ENCODE peak calls at places on chromosomes 13 and 19, in seven cellular contexts. U is breast epithelium, L is stomach, I is transverse colon, V is sigmoid colon, S is prostate gland, O is GM12878. P is an unnamed sample. For H3K27me3, the result is how much of the 10 kb centered on the place peaks cover.

GRCh38 chr13:73372691-73373627 is 314.2 kb downstream of the KLF5 start:
- DNase-seq in U (no peak), L (no peak), I (no peak), V (no peak), S (no peak), O (no peak), P (no peak)

GRCh38 chr19:54164369-54165068 is 5.0 kb upstream of the LENG1 start:
- DNase-seq in U (no peak), L (peak), I (peak), V (peak), S (peak), O (no peak), P (peak)

GRCh38 chr13:105630411-105630810 is 905.1 kb downstream of the EFNB2 start:
- DNase-seq in U (no peak), L (no peak), I (no peak), V (no peak), S (no peak), O (no peak), P (no peak)

GRCh38 chr19:460877-461609 is at the start of gene SHC2:
- DNase-seq in U (no peak), L (peak), I (peak), V (peak), S (peak), O (no peak), P (peak)

GRCh38 chr13:60363288-60363687 is 33.7 kb upstream of the TDRD3 start:
- DNase-seq in U (no peak), L (no peak), I (no peak), V (no peak), S (no peak), O (no peak), P (no peak)

GRCh38 chr13:108176685-108177274 is 38.6 kb downstream of the LIG4 start:
- DNase-seq in U (no peak), L (peak), I (peak), V (no peak), S (no peak), O (no peak), P (no peak)

GRCh38 chr13:67736646-67737420 is 506.7 kb upstream of the PCDH9 start:
- DNase-seq in U (no peak), L (no peak), I (no peak), V (no peak), S (no peak), O (no peak), P (no peak)

GRCh38 chr13:33279898-33280549 is 5.5 kb downstream of the STARD13 start:
- DNase-seq in U (no peak), L (no peak), I (no peak), V (no peak), S (peak), O (no peak), P (no peak)

GRCh38 chr13:114321256-114321655 is 7.0 kb downstream of the CHAMP1 start:
- DNase-seq in U (no peak), L (no peak), I (no peak), V (no peak), S (no peak), O (no peak), P (no peak)

GRCh38 chr19:6997679-6998445 is 23.4 kb downstream of the MBD3L2B start:
- DNase-seq in U (no peak), L (no peak), I (no peak), V (no peak), S (no peak), O (no peak), P (no peak)

GRCh38 chr19:6995054-6995453 is 26.2 kb downstream of the MBD3L2B start:
- DNase-seq in U (no peak), L (no peak), I (no peak), V (no peak), S (no peak), O (no peak), P (no peak)

GRCh38 chr19:6999938-7000732 is 21.1 kb downstream of the MBD3L2B start:
- DNase-seq in U (no peak), L (no peak), I (no peak), V (no peak), S (no peak), O (no peak), P (no peak)

GRCh38 chr19:7000816-7001215 is 20.4 kb downstream of the MBD3L2B start:
- DNase-seq in U (no peak), L (no peak), I (no peak), V (no peak), S (no peak), O (no peak), P (no peak)

DNA sequence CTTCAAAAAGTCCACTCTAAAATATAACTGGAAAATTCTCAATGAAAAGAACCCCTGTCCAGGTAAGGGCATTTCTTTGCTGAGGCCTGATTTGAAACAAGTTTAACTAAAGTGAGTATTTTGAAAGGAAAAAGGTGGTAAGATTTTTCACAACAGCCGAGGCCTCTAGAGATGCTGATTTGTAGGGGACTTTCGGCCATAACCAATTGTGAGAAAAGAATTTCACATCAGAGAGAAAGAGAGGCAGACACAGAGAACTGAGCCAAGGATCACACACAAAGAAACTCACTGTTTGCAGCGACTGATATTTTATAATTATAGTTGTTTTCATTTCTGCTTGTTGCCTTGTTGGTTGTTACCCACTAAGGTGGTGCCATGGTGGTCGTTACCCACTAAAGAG is 24.4 kb downstream of the MBD3L2B start:
- DNase-seq in U (no peak), L (no peak), I (no peak), V (no peak), S (no peak), O (no peak), P (no peak)
- TF ChIP-seq POLR2AphosphoS5 in U (no peak), L (no peak), I (no peak), V (no peak), S (no peak), O (no peak), P (no peak)

DNA sequence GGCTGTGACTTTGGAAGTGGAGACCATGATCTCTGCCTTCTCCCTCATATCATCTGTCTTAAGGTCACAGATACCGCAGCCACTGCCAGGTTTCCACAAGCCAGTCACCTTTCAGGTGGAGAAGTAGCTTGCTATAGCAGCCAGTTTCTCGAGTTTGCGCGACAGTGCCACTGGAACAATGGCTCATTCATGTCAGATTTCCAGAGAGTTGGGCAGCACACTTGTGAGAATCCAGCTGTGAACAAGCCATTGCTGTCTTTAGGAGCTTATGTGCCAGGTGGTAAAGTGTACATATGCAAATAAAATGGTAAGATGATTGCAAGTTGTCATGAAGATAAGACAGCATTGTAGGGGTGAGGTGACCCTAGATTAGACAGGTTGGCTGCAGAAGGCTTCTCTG is 22.3 kb downstream of the GARRE1 start:
- DNase-seq in U (no peak), L (no peak), I (no peak), V (no peak), S (no peak), O (no peak), P (no peak)
- TF ChIP-seq POLR2A in U (no peak), L (no peak), I (no peak), V (no peak), S (no peak), O (no peak), P (no peak)

GRCh38 chr13:112054616-112055015 is 12.3 kb upstream of the SOX1 start:
- DNase-seq in U (no peak), L (no peak), I (no peak), V (no peak), S (no peak), O (no peak), P (no peak)
- H3K27me3 ChIP-seq in U (half or more), L (under half), I (half or more), V (half or more), S (half or more), O (under half), P (under half)

DNA sequence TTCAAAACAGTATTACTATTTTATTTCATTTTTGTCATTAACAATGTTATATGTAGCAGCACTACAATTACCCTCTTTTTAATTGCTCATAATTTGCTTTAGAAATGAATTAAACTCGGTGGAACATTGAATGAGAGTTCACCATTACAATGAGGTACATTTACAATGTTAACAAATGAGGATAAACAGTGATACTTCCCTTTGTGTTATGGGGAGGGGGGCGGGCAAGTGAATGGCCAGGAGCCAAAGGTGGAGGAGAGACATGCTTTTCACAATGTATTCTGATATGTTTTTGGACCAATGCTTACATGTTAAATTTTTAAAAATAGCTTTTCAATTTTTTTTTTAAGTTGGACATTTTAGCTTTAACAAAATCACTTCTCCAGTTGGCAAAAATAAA is 34.2 kb downstream of the NALCN start:
- DNase-seq in U (no peak), L (no peak), I (no peak), V (no peak), S (no peak), O (no peak), P (no peak)
- TF ChIP-seq POLR2AphosphoS5 in U (no peak), L (no peak), I (no peak), V (no peak), S (no peak), O (no peak), P (no peak)